ENCODE peak calls at places on chromosomes 4 and X, in six cellular contexts. I is IMR-90, M is mesenchymal stem cell, G is H9, A is H1, B is trophoblast cell. J is an unnamed sample.

GRCh38 chr4:125283702-125284279 is 31.0 kb upstream of the FAT4 start:
- DNase-seq in I (peak; percentile 51), M (peak; percentile 42), G (no peak), A (no peak), B (no peak), J (no peak)

GRCh38 chrX:13212191-13212651 is 107.6 kb downstream of the ATXN3L start:
- DNase-seq in I (peak; percentile 13), M (peak; percentile 5), G (no peak), A (no peak), B (no peak), J (no peak)

GRCh38 chr4:4457803-4458550 is 71.1 kb downstream of the NSG1 start:
- DNase-seq in I (peak; percentile 74), M (peak; percentile 78), G (peak; percentile 41), A (no peak), B (no peak), J (no peak)

GRCh38 chr4:107034091-107034698 is 1.9 kb downstream of the DKK2 start:
- DNase-seq in I (no peak), M (peak; percentile 61), G (peak; percentile 75), A (peak; percentile 71), B (no peak), J (peak; percentile 64)

GRCh38 chrX:19799319-19800182 is 87.8 kb downstream of the SH3KBP1 start:
- DNase-seq in I (peak; percentile 31), M (no peak), G (no peak), A (no peak), B (no peak), J (no peak)

GRCh38 chrX:5163663-5164062 is 1065.0 kb downstream of the NLGN4X start:
- DNase-seq in I (no peak), M (no peak), G (no peak), A (no peak), B (no peak), J (no peak)

GRCh38 chr4:1232661-1233621 is 16.0 kb downstream of the CTBP1 start:
- DNase-seq in I (peak; percentile 20), M (peak; percentile 96), G (no peak), A (no peak), B (peak; percentile 66), J (peak; percentile 44)

GRCh38 chr4:105186701-105187158 is 40.1 kb downstream of the TET2 start:
- DNase-seq in I (peak; percentile 78), M (peak; percentile 43), G (no peak), A (no peak), B (no peak), J (no peak)

GRCh38 chrX:69036674-69037573 is 128.3 kb downstream of the PJA1 start:
- DNase-seq in I (no peak), M (no peak), G (no peak), A (peak; percentile 39), B (no peak), J (no peak)

GRCh38 chr4:109703664-109704351 is 563 bp upstream of the CASP6 start:
- DNase-seq in I (no peak), M (peak; percentile 28), G (no peak), A (no peak), B (no peak), J (no peak)

GRCh38 chr4:113276448-113277158 is 227.2 kb downstream of the ANK2 start:
- DNase-seq in I (no peak), M (no peak), G (no peak), A (no peak), B (no peak), J (no peak)

GRCh38 chr4:20284990-20285389 is 33.3 kb downstream of the SLIT2 start:
- DNase-seq in I (peak; percentile 77), M (peak; percentile 24), G (no peak), A (no peak), B (peak; percentile 42), J (no peak)

GRCh38 chrX:72029473-72030411 is 102.0 kb downstream of the RTL5 start:
- DNase-seq in I (peak; percentile 90), M (peak; percentile 79), G (peak; percentile 23), A (peak; percentile 39), B (peak; percentile 30), J (no peak)

GRCh38 chr4:165096776-165097175 is 15.9 kb downstream of the TMEM192 start:
- DNase-seq in I (peak; percentile 44), M (peak; percentile 39), G (no peak), A (no peak), B (no peak), J (peak; percentile 11)

GRCh38 chr4:114393295-114394038 is 205.1 kb upstream of the UGT8 start:
- DNase-seq in I (no peak), M (no peak), G (no peak), A (no peak), B (peak; percentile 2), J (no peak)

GRCh38 chrX:13131511-13132137 is 87.2 kb upstream of the FAM9C start:
- DNase-seq in I (no peak), M (peak; percentile 79), G (peak; percentile 36), A (no peak), B (no peak), J (no peak)

GRCh38 chr4:186068581-186069402 is at the start of gene TLR3:
- DNase-seq in I (peak; percentile 22), M (peak; percentile 66), G (no peak), A (peak; percentile 22), B (no peak), J (no peak)

GRCh38 chr4:52507774-52508173 is 151.3 kb downstream of the USP46 start:
- DNase-seq in I (no peak), M (peak; percentile 19), G (no peak), A (no peak), B (no peak), J (no peak)

GRCh38 chrX:7943600-7944245 is 16.5 kb upstream of the PNPLA4 start:
- DNase-seq in I (no peak), M (no peak), G (no peak), A (no peak), B (no peak), J (no peak)

GRCh38 chrX:18810416-18810815 is 103.0 kb downstream of the PPEF1 start:
- DNase-seq in I (no peak), M (no peak), G (no peak), A (no peak), B (peak; percentile 39), J (no peak)

GRCh38 chr4:182297659-182298058 is 54.5 kb downstream of the TENM3 start:
- DNase-seq in I (peak; percentile 80), M (peak; percentile 18), G (no peak), A (no peak), B (no peak), J (no peak)

GRCh38 chr4:16684083-16684482 is 214.4 kb downstream of the LDB2 start:
- DNase-seq in I (peak; percentile 91), M (peak; percentile 89), G (no peak), A (no peak), B (no peak), J (no peak)

GRCh38 chr4:15318621-15319348 is 109.0 kb upstream of the C1QTNF7 start:
- DNase-seq in I (peak; percentile 53), M (peak; percentile 42), G (no peak), A (no peak), B (peak; percentile 77), J (no peak)
- H3K18ac ChIP-seq in I (peak overlapping the region; percentile 16), M (peak overlapping the region; percentile 22), G (no peak overlapping the region), A (no peak overlapping the region), B (no peak overlapping the region), J (no peak overlapping the region)

GRCh38 chrX:153725832-153726285 is 1.2 kb downstream of the ABCD1 start:
- DNase-seq in I (no peak), M (no peak), G (no peak), A (no peak), B (no peak), J (no peak)

GRCh38 chrX:153724252-153725038 is at the start of the genes ABCD1 and BCAP31:
- DNase-seq in I (peak; percentile 78), M (peak; percentile 89), G (peak; percentile 84), A (peak; percentile 87), B (peak; percentile 82), J (peak; percentile 84)

GRCh38 chrX:153725039-153725831 is 579 bp downstream of the ABCD1 start:
- DNase-seq in I (no peak), M (no peak), G (no peak), A (peak; percentile 49), B (peak; percentile 37), J (no peak)

GRCh38 chrX:153722704-153723350 is 1.4 kb downstream of the BCAP31 start:
- DNase-seq in I (no peak), M (peak; percentile 37), G (no peak), A (no peak), B (peak; percentile 46), J (no peak)

GRCh38 chrX:153723351-153724251 is 586 bp downstream of the BCAP31 start:
- DNase-seq in I (peak; percentile 37), M (peak; percentile 61), G (peak; percentile 50), A (peak; percentile 63), B (no peak), J (peak; percentile 42)
- H3K4me1 ChIP-seq in I (peaks cover 17% of the 10 kb centered on the region), M (peaks cover 38% of the 10 kb centered on the region), G (no peaks in the 10 kb centered on the region), A (peaks cover 24% of the 10 kb centered on the region), B (peaks cover 31% of the 10 kb centered on the region), J (peaks cover 21% of the 10 kb centered on the region)

DNA sequence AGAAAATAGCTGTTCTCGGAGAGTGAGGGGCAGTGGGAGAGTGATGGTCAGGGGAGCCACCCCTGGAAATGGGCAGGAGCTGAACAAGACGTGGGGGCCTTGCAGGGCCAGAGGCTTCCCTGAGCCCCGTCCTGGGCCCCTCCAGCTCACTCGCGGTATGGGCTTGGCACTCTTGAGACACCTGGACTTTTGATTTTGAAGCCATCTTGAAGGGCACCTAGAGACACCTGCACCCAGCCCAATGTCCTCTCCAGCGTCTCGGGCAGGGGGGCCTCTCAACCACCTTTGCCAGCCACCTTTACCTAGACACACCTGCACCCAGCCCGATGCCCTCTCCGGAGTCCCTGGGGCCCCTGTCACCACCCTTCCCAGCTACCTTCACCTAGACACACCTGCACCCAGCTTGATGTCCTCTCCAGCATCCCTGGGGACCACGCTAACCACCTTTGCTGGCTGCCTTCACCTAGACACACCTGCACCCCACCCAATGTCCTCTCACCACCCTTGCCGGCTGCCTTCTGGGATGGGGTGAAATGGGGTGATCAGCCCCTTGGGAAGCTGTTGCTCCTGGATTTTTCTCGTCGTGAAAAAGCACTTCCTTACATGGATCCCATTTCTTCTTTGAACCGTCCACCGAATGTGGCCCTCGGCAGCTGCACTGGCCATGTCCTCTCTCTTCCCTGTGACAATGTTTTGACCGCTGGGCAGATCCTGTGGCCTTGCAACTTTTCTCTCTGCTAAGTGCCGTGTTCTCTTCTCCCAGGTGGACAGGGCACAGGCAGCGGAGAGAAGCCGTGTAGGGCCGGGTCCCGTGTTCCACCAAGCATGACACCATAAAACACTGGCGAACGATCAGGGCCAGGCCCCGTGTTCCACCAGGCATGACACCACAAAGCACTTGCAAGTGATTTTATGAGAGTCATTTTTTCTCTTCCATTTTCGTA is 47.5 kb downstream of the CPZ start:
- DNase-seq in I (no peak), M (no peak), G (no peak), A (no peak), B (no peak), J (no peak)
- H2AFZ ChIP-seq in I (no peak overlapping the region), M (no peak overlapping the region), G (no peak overlapping the region), A (no peak overlapping the region), B (no peak overlapping the region), J (no peak overlapping the region)

GRCh38 chr4:76212301-76212700 is 1.3 kb downstream of the SCARB2 start:
- DNase-seq in I (no peak), M (no peak), G (no peak), A (no peak), B (no peak), J (no peak)

GRCh38 chr4:76214269-76214628 is 625 bp upstream of the SCARB2 start:
- DNase-seq in I (no peak), M (no peak), G (peak; percentile 52), A (no peak), B (no peak), J (no peak)

GRCh38 chr4:76215120-76215519 is 1.5 kb upstream of the SCARB2 start:
- DNase-seq in I (no peak), M (no peak), G (no peak), A (no peak), B (no peak), J (no peak)

GRCh38 chr4:76212851-76213414 is 691 bp downstream of the SCARB2 start:
- DNase-seq in I (peak; percentile 61), M (peak; percentile 77), G (no peak), A (no peak), B (no peak), J (no peak)

GRCh38 chr4:76213415-76214268 is at the start of gene SCARB2:
- DNase-seq in I (peak; percentile 84), M (peak; percentile 89), G (peak; percentile 83), A (peak; percentile 91), B (peak; percentile 87), J (peak; percentile 78)
- H3K18ac ChIP-seq in I (peak within 1 kb of the TSS; percentile 65), M (peak within 1 kb of the TSS; percentile 94), G (peak within 1 kb of the TSS; percentile 73), A (peak within 1 kb of the TSS; percentile 95), B (peak within 1 kb of the TSS; percentile 92), J (peak within 1 kb of the TSS; percentile 97)